ENCODE peak calls at places on chromosomes 4 and X, in six cellular contexts. Q is neuronal stem cell, T is IMR-90, K is mesenchymal stem cell, M is trophoblast cell, X is H1. U is an unnamed sample.

GRCh38 chr4:26144526-26145167 is 176.2 kb upstream of the RBPJ start:
- DNase-seq in Q (no peak), T (peak), K (no peak), M (no peak), X (no peak), U (no peak)

GRCh38 chr4:104064650-104065577 is 345.1 kb upstream of the TACR3 start:
- DNase-seq in Q (peak), T (no peak), K (peak), M (peak), X (peak), U (peak)

GRCh38 chr4:960140-960735 is 13.1 kb downstream of the DGKQ start:
- DNase-seq in Q (no peak), T (no peak), K (no peak), M (no peak), X (no peak), U (no peak)

GRCh38 chrX:155179343-155179997 is 36.8 kb upstream of the VBP1 start:
- DNase-seq in Q (no peak), T (no peak), K (no peak), M (no peak), X (no peak), U (no peak)

GRCh38 chr4:101331017-101331416 is 16.3 kb downstream of the PPP3CA start:
- DNase-seq in Q (no peak), T (no peak), K (no peak), M (peak), X (no peak), U (no peak)

GRCh38 chr4:121554377-121554776 is 142.4 kb downstream of the ANXA5 start:
- DNase-seq in Q (no peak), T (no peak), K (no peak), M (no peak), X (no peak), U (no peak)

GRCh38 chr4:174317531-174317930 is 33.8 kb downstream of the CEP44 start:
- DNase-seq in Q (no peak), T (peak), K (peak), M (no peak), X (no peak), U (no peak)

GRCh38 chr4:181970356-181970755 is 272.8 kb upstream of the TENM3 start:
- DNase-seq in Q (no peak), T (no peak), K (no peak), M (no peak), X (no peak), U (no peak)

GRCh38 chrX:41734530-41734929 is 10.5 kb downstream of the GPR82 start:
- DNase-seq in Q (no peak), T (peak), K (peak), M (peak), X (no peak), U (peak)

GRCh38 chr4:38069271-38069760 is 109.1 kb downstream of the PTTG2 start:
- DNase-seq in Q (peak), T (peak), K (peak), M (peak), X (no peak), U (peak)

GRCh38 chr4:3437998-3438846 is 3.5 kb upstream of the HGFAC start:
- DNase-seq in Q (no peak), T (no peak), K (no peak), M (no peak), X (no peak), U (no peak)

GRCh38 chrX:53073115-53073581 is 9.0 kb upstream of the TSPYL2 start:
- DNase-seq in Q (no peak), T (no peak), K (no peak), M (no peak), X (no peak), U (peak)

GRCh38 chrX:769796-770195 is 139.2 kb downstream of the SHOX start:
- DNase-seq in Q (no peak), T (no peak), K (no peak), M (no peak), X (no peak), U (no peak)

GRCh38 chrX:38717871-38718270 is 83.4 kb upstream of the MID1IP1 start:
- DNase-seq in Q (no peak), T (peak), K (peak), M (peak), X (no peak), U (peak)

GRCh38 chr4:173752610-173753009 is 222.6 kb upstream of the HAND2 start:
- DNase-seq in Q (peak), T (peak), K (no peak), M (no peak), X (peak), U (peak)

GRCh38 chr4:3399277-3400194 is 42.2 kb upstream of the HGFAC start:
- DNase-seq in Q (no peak), T (no peak), K (no peak), M (no peak), X (no peak), U (peak)

GRCh38 chrX:151981129-151981528 is 6.7 kb upstream of the GABRE start:
- DNase-seq in Q (no peak), T (peak), K (peak), M (no peak), X (no peak), U (no peak)

GRCh38 chr4:4386296-4386735 is 586 bp upstream of the NSG1 start:
- DNase-seq in Q (no peak), T (no peak), K (peak), M (peak), X (no peak), U (no peak)

GRCh38 chr4:164357957-164358356 is 396.0 kb upstream of the SMIM31 start:
- DNase-seq in Q (no peak), T (peak), K (no peak), M (peak), X (no peak), U (peak)

GRCh38 chr4:180994722-180995121 is 1248.5 kb upstream of the TENM3 start:
- DNase-seq in Q (no peak), T (no peak), K (no peak), M (no peak), X (no peak), U (no peak)

GRCh38 chr4:168587326-168588125 is 90.7 kb downstream of the PALLD start:
- DNase-seq in Q (no peak), T (peak), K (peak), M (peak), X (no peak), U (peak)

GRCh38 chr4:128358231-128358902 is 70.8 kb upstream of the PGRMC2 start:
- DNase-seq in Q (no peak), T (peak), K (peak), M (peak), X (no peak), U (no peak)

GRCh38 chr4:109574931-109575804 is 15.1 kb downstream of the MCUB start:
- DNase-seq in Q (no peak), T (no peak), K (no peak), M (no peak), X (no peak), U (no peak)

GRCh38 chrX:134633832-134634231 is 24.4 kb downstream of the PLAC1 start:
- DNase-seq in Q (no peak), T (no peak), K (no peak), M (no peak), X (no peak), U (no peak)

GRCh38 chr4:35052546-35052945 is 1191.8 kb downstream of the ARAP2 start:
- DNase-seq in Q (no peak), T (no peak), K (no peak), M (no peak), X (no peak), U (no peak)

GRCh38 chr4:23327120-23327519 is 562.7 kb downstream of the PPARGC1A start:
- DNase-seq in Q (no peak), T (no peak), K (no peak), M (no peak), X (no peak), U (no peak)

GRCh38 chrX:131704136-131704695 is 160.3 kb downstream of the OR13H1 start:
- DNase-seq in Q (no peak), T (peak), K (no peak), M (peak), X (no peak), U (no peak)

GRCh38 chrX:10048695-10049094 is 81.5 kb downstream of the CLDN34 start:
- DNase-seq in Q (no peak), T (no peak), K (no peak), M (no peak), X (no peak), U (no peak)
- H4K8ac ChIP-seq in Q (no peak), T (no peak), K (no peak), M (peak), X (no peak), U (no peak)

GRCh38 chr4:163330828-163331628 is 1.4 kb downstream of the NPY1R start:
- DNase-seq in Q (no peak), T (no peak), K (peak), M (no peak), X (no peak), U (peak)
- H3K4me3 ChIP-seq in Q (no peak), T (no peak), K (no peak), M (no peak), X (peak), U (no peak)

DNA sequence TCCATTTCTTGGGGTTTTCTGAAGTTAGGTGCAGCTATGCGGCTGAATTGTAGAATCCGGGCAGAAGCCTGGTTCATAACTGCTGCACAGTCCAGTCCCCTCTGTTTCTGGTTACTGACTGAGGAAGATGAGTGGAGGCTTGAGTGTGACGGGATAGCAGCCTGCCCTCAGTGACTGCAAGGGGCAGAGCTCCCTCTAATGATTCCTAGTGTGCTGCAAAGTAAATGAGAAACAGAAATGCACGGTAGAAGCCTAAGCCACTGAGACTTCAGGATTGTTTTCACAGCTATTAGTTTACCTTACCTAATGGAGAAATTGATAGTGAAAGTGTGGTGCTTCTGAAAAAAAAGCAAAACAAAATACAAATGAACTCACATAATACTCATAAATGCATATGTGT is 189.2 kb downstream of the GPM6A start:
- DNase-seq in Q (no peak), T (no peak), K (no peak), M (no peak), X (no peak), U (peak)
- H4K8ac ChIP-seq in Q (no peak), T (no peak), K (no peak), M (no peak), X (no peak), U (no peak)

GRCh38 chrX:28651186-28651585 is 63.9 kb downstream of the IL1RAPL1 start:
- DNase-seq in Q (no peak), T (no peak), K (no peak), M (no peak), X (no peak), U (no peak)
- H3K4me3 ChIP-seq in Q (no peak), T (no peak), K (no peak), M (no peak), X (no peak), U (no peak)

GRCh38 chrX:2514131-2514530 is 13.4 kb upstream of the DHRSX start:
- DNase-seq in Q (no peak), T (no peak), K (no peak), M (no peak), X (no peak), U (no peak)
- H4K8ac ChIP-seq in Q (no peak), T (no peak), K (no peak), M (no peak), X (no peak), U (no peak)

GRCh38 chr4:54440394-54441223 is 211.5 kb downstream of the PDGFRA start:
- DNase-seq in Q (peak), T (peak), K (peak), M (peak), X (no peak), U (peak)
- H3K4me3 ChIP-seq in Q (no peak), T (no peak), K (no peak), M (no peak), X (no peak), U (no peak)

GRCh38 chr4:82899339-82899738 is 1.2 kb upstream of the THAP9 start:
- DNase-seq in Q (no peak), T (no peak), K (peak), M (no peak), X (no peak), U (no peak)

GRCh38 chr4:82900016-82900334 is 560 bp upstream of the THAP9 start:
- DNase-seq in Q (peak), T (peak), K (no peak), M (no peak), X (no peak), U (no peak)

GRCh38 chr4:82901129-82901718 is 689 bp downstream of the THAP9 start:
- DNase-seq in Q (no peak), T (no peak), K (no peak), M (no peak), X (no peak), U (no peak)

GRCh38 chr4:82898322-82899243 is 2.0 kb upstream of the THAP9 start:
- DNase-seq in Q (no peak), T (peak), K (peak), M (peak), X (no peak), U (peak)

GRCh38 chr4:82900335-82901128 is at the start of gene THAP9:
- DNase-seq in Q (peak), T (peak), K (peak), M (peak), X (peak), U (peak)
- H4K8ac ChIP-seq in Q (no peak), T (peak), K (peak), M (peak), X (peak), U (peak)

U was measured in mesendoderm.